ENCODE peak calls at places on chromosome 20, in eight cellular contexts. T, J, Q, G, F, K, N and C are unnamed samples.
A peak's percentile ranks its signal among the peaks of the same experiment; 100 is the strongest.

GRCh38 chr20:35467339-35468224 is 12.2 kb downstream of the CEP250 start:
- DNase-seq in T (peak; percentile 72), J (no peak), Q (no peak), G (no peak), F (no peak), K (peak; percentile 34), N (no peak), C (no peak)

GRCh38 chr20:58131581-58132142 is 96.8 kb downstream of the ANKRD60 start:
- DNase-seq in T (peak; percentile 44), J (no peak), Q (no peak), G (no peak), F (no peak), K (peak; percentile 42), N (no peak), C (no peak)

GRCh38 chr20:58634818-58635665 is 16.0 kb upstream of the STX16 start:
- DNase-seq in T (peak; percentile 66), J (no peak), Q (no peak), G (no peak), F (peak; percentile 57), K (no peak), N (no peak), C (no peak)

GRCh38 chr20:24452498-24453133 is 16.8 kb upstream of the SYNDIG1 start:
- DNase-seq in T (no peak), J (no peak), Q (no peak), G (no peak), F (no peak), K (no peak), N (no peak), C (no peak)

GRCh38 chr20:51204794-51205193 is 181.9 kb upstream of the KCNG1 start:
- DNase-seq in T (no peak), J (no peak), Q (no peak), G (no peak), F (no peak), K (no peak), N (no peak), C (no peak)

GRCh38 chr20:50057409-50058053 is 55.4 kb downstream of the UBE2V1 start:
- DNase-seq in T (no peak), J (no peak), Q (no peak), G (no peak), F (no peak), K (no peak), N (no peak), C (no peak)

GRCh38 chr20:8215516-8215915 is 83.5 kb downstream of the PLCB1 start:
- DNase-seq in T (peak; percentile 71), J (no peak), Q (no peak), G (no peak), F (no peak), K (no peak), N (no peak), C (no peak)

GRCh38 chr20:11296221-11296620 is 621.5 kb upstream of the BTBD3 start:
- DNase-seq in T (no peak), J (no peak), Q (no peak), G (no peak), F (no peak), K (peak; percentile 33), N (no peak), C (no peak)

GRCh38 chr20:24160563-24161355 is 172.2 kb upstream of the GGTLC1 start:
- DNase-seq in T (no peak), J (no peak), Q (peak; percentile 43), G (no peak), F (no peak), K (peak; percentile 79), N (no peak), C (no peak)

GRCh38 chr20:15931897-15932296 is 641.4 kb downstream of the KIF16B start:
- DNase-seq in T (no peak), J (no peak), Q (no peak), G (no peak), F (no peak), K (peak; percentile 8), N (no peak), C (no peak)

GRCh38 chr20:8131598-8132014 is 460 bp upstream of the PLCB1 start:
- DNase-seq in T (no peak), J (no peak), Q (no peak), G (no peak), F (no peak), K (no peak), N (no peak), C (no peak)

GRCh38 chr20:37390891-37391525 is 45.1 kb downstream of the SRC start:
- DNase-seq in T (peak; percentile 67), J (no peak), Q (no peak), G (no peak), F (no peak), K (no peak), N (no peak), C (no peak)

GRCh38 chr20:20060234-20060998 is 8.1 kb downstream of the CFAP61 start:
- DNase-seq in T (no peak), J (no peak), Q (no peak), G (no peak), F (no peak), K (no peak), N (no peak), C (no peak)

GRCh38 chr20:62831361-62831788 is 14.5 kb downstream of the COL9A3 start:
- DNase-seq in T (no peak), J (no peak), Q (no peak), G (no peak), F (no peak), K (no peak), N (no peak), C (no peak)

GRCh38 chr20:45791668-45792512 is at the start of the genes DNTTIP1 and WFDC3:
- DNase-seq in T (peak; percentile 97), J (peak; percentile 83), Q (peak; percentile 92), G (peak; percentile 83), F (peak; percentile 86), K (peak; percentile 91), N (peak; percentile 79), C (peak; percentile 55)

GRCh38 chr20:48784273-48784641 is 43.5 kb downstream of the PREX1 start:
- DNase-seq in T (no peak), J (no peak), Q (no peak), G (no peak), F (no peak), K (no peak), N (no peak), C (no peak)

GRCh38 chr20:21820045-21820444 is 114.6 kb downstream of the PAX1 start:
- DNase-seq in T (no peak), J (no peak), Q (no peak), G (no peak), F (no peak), K (no peak), N (no peak), C (no peak)

GRCh38 chr20:48015943-48016723 is 230.9 kb upstream of the SULF2 start:
- DNase-seq in T (no peak), J (no peak), Q (no peak), G (no peak), F (no peak), K (no peak), N (no peak), C (no peak)

GRCh38 chr20:18533491-18533890 is 25.8 kb downstream of the SEC23B start:
- DNase-seq in T (no peak), J (no peak), Q (no peak), G (no peak), F (no peak), K (peak; percentile 35), N (no peak), C (no peak)

GRCh38 chr20:35359335-35359997 is 52.3 kb downstream of the UQCC1 start:
- DNase-seq in T (no peak), J (no peak), Q (no peak), G (no peak), F (no peak), K (no peak), N (no peak), C (no peak)

GRCh38 chr20:4190792-4191519 is 175.6 kb upstream of the RNF24 start:
- DNase-seq in T (peak; percentile 38), J (no peak), Q (no peak), G (no peak), F (no peak), K (peak; percentile 78), N (no peak), C (no peak)

GRCh38 chr20:43731469-43731868 is 4.7 kb upstream of the GTSF1L start:
- DNase-seq in T (no peak), J (no peak), Q (no peak), G (no peak), F (no peak), K (no peak), N (no peak), C (no peak)

GRCh38 chr20:47502271-47502730 is 614 bp downstream of the NCOA3 start:
- DNase-seq in T (no peak), J (no peak), Q (peak; percentile 42), G (no peak), F (no peak), K (peak; percentile 11), N (no peak), C (no peak)

GRCh38 chr20:43809206-43809819 is 82.5 kb upstream of the GTSF1L start:
- DNase-seq in T (no peak), J (no peak), Q (no peak), G (no peak), F (no peak), K (no peak), N (no peak), C (no peak)

GRCh38 chr20:36526521-36527011 is 14.8 kb upstream of the MYL9 start:
- DNase-seq in T (peak; percentile 76), J (no peak), Q (no peak), G (no peak), F (no peak), K (no peak), N (no peak), C (no peak)

GRCh38 chr20:57810511-57811372 is 100.9 kb upstream of the PMEPA1 start:
- DNase-seq in T (peak; percentile 58), J (no peak), Q (no peak), G (no peak), F (no peak), K (peak; percentile 92), N (no peak), C (no peak)

GRCh38 chr20:49452011-49452482 is 30.4 kb downstream of the KCNB1 start:
- DNase-seq in T (peak; percentile 82), J (no peak), Q (no peak), G (no peak), F (no peak), K (no peak), N (no peak), C (no peak)

GRCh38 chr20:10731190-10731955 is 57.6 kb upstream of the JAG1 start:
- DNase-seq in T (no peak), J (no peak), Q (no peak), G (no peak), F (no peak), K (peak; percentile 26), N (no peak), C (no peak)

GRCh38 chr20:48708630-48709029 is 119.2 kb downstream of the PREX1 start:
- DNase-seq in T (peak; percentile 55), J (no peak), Q (no peak), G (no peak), F (no peak), K (no peak), N (no peak), C (no peak)

GRCh38 chr20:740162-740561 is 28.1 kb downstream of the SLC52A3 start:
- DNase-seq in T (no peak), J (no peak), Q (no peak), G (no peak), F (no peak), K (no peak), N (no peak), C (no peak)

GRCh38 chr20:2930538-2930937 is 57.3 kb downstream of the PTPRA start:
- DNase-seq in T (no peak), J (no peak), Q (no peak), G (no peak), F (no peak), K (no peak), N (no peak), C (no peak)

GRCh38 chr20:49846206-49846807 is 33.7 kb downstream of the SLC9A8 start:
- DNase-seq in T (no peak), J (peak; percentile 51), Q (peak; percentile 75), G (no peak), F (peak; percentile 23), K (peak; percentile 61), N (peak; percentile 6), C (no peak)

GRCh38 chr20:21361266-21361665 is 36.1 kb downstream of the NKX2-4 start:
- DNase-seq in T (no peak), J (no peak), Q (no peak), G (no peak), F (no peak), K (peak; percentile 15), N (no peak), C (no peak)

GRCh38 chr20:54539521-54540046 is 64.2 kb downstream of the DOK5 start:
- DNase-seq in T (no peak), J (no peak), Q (no peak), G (no peak), F (no peak), K (no peak), N (no peak), C (no peak)